ENCODE peak calls at places on chromosomes 12 and 14, in six cellular contexts. G is spleen, B is HCT116, C is GM23338, W is SK-N-SH, M is K562. D is an unnamed sample.

GRCh38 chr12:106601031-106601430 is 18.2 kb downstream of the RFX4 start:
- DNase-seq in M (peak; percentile 43), B (no peak), C (peak; percentile 79), G (no peak), W (no peak), D (no peak)

GRCh38 chr12:50642755-50643154 is 121.1 kb upstream of the ATF1 start:
- DNase-seq in W (no peak), C (peak; percentile 20), G (no peak), B (no peak), M (no peak), D (no peak)

GRCh38 chr12:31797230-31797872 is 68.5 kb upstream of the AMN1 start:
- DNase-seq in M (no peak), C (no peak), G (no peak), W (no peak), B (no peak), D (no peak)

GRCh38 chr12:93325855-93326254 is 51.9 kb upstream of the NUDT4 start:
- DNase-seq in G (no peak), M (no peak), C (no peak), B (no peak), W (no peak), D (no peak)

GRCh38 chr12:47912575-47912974 is 7.8 kb upstream of the VDR start:
- DNase-seq in C (no peak), B (no peak), M (no peak), G (no peak), W (no peak), D (no peak)

GRCh38 chr12:57844725-57845477 is 1.6 kb downstream of the CTDSP2 start:
- DNase-seq in M (peak; percentile 55), C (peak; percentile 82), G (peak; percentile 85), W (peak; percentile 60), B (peak; percentile 23), D (peak; percentile 92)

GRCh38 chr12:111304642-111305071 is 64.2 kb downstream of the PHETA1 start:
- DNase-seq in C (peak; percentile 71), G (no peak), B (peak; percentile 52), M (peak; percentile 71), W (no peak), D (no peak)

GRCh38 chr12:77120156-77120555 is 54.8 kb upstream of the E2F7 start:
- DNase-seq in B (peak; percentile 24), M (no peak), W (no peak), G (no peak), C (no peak), D (no peak)

GRCh38 chr12:321606-322326 is 59.1 kb upstream of the SLC6A13 start:
- DNase-seq in W (no peak), M (no peak), G (no peak), C (no peak), B (peak; percentile 3), D (no peak)

GRCh38 chr14:64673748-64674147 is 30.5 kb upstream of the PLEKHG3 start:
- DNase-seq in G (peak; percentile 86), W (no peak), M (no peak), C (no peak), B (no peak), D (no peak)

GRCh38 chr12:71201136-71201679 is 43.4 kb upstream of the TSPAN8 start:
- DNase-seq in C (no peak), G (no peak), B (no peak), W (no peak), M (no peak), D (no peak)

GRCh38 chr14:104132981-104133380 is 5.4 kb upstream of the KIF26A start:
- DNase-seq in W (peak; percentile 14), G (peak; percentile 53), B (no peak), C (peak; percentile 73), M (no peak), D (peak; percentile 41)

GRCh38 chr14:68685419-68686211 is 107.3 kb downstream of the ZFP36L1 start:
- DNase-seq in G (peak; percentile 91), B (peak; percentile 86), M (no peak), C (no peak), W (no peak), D (peak; percentile 63)

GRCh38 chr14:97538749-97539388 is 741.7 kb downstream of the VRK1 start:
- DNase-seq in W (no peak), B (no peak), C (no peak), M (no peak), G (no peak), D (no peak)

GRCh38 chr14:75441731-75442130 is 13.9 kb downstream of the JDP2 start:
- DNase-seq in C (no peak), W (no peak), M (no peak), B (no peak), G (no peak), D (peak; percentile 37)

GRCh38 chr12:108568653-108569154 is 6.3 kb downstream of the ISCU start:
- DNase-seq in M (no peak), B (no peak), C (no peak), G (peak; percentile 86), W (no peak), D (no peak)

GRCh38 chr12:108567974-108568652 is 5.7 kb downstream of the ISCU start:
- DNase-seq in C (no peak), M (no peak), W (no peak), B (no peak), G (no peak), D (no peak)

GRCh38 chr12:108566452-108566851 is 4.1 kb downstream of the ISCU start:
- DNase-seq in B (no peak), W (no peak), C (no peak), G (no peak), M (no peak), D (no peak)

GRCh38 chr12:108565976-108566375 is 3.6 kb downstream of the ISCU start:
- DNase-seq in G (peak; percentile 87), W (peak; percentile 63), C (no peak), B (peak; percentile 80), M (no peak), D (peak; percentile 89)

DNA sequence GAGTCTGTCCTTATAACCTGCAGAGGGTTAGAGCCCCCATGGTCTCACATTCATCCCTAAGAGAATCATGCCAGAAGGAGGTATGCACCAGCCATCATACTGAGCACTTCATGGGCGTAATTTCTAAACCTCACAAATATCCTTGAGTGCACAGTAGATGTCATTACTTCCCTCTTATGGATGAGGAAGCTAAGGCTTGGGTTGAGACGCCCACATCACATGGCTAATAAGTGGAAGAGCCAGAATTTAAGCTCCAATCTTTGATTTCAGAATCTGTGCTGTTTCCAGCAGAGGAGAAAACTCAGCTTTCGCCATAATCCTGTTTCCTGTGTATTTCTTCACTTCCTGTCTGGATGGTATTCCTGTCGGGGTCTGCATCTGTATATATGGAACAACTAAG is 5.0 kb downstream of the ISCU start:
- DNase-seq in M (no peak), W (no peak), G (no peak), C (no peak), B (no peak), D (no peak)
- TF ChIP-seq POLR2AphosphoS5 in M (no peak), W (no peak), G (no peak), C (no peak), B (no peak), D (no peak)

DNA sequence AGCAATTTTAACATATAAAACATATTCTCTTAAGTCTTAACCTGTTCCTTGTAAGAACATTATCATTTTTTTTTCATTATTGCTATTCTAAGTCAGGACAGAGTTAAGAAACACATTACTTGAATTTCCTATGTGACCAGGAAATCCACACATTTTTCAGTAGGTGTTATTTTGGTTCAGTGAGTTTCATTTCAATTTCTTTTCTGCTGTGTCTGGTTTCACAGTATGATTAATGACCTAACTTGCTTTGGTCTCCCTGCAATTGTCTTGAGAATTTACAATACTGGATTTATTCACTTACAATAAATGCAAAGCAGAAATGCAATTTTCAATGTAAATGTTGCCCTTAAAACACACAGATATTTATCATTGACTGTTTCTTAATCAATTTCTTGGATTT is 396.9 kb upstream of the TMTC1 start:
- DNase-seq in C (no peak), W (no peak), M (no peak), G (no peak), B (no peak), D (no peak)
- TF ChIP-seq POLR2AphosphoS5 in C (no peak), W (no peak), M (no peak), G (no peak), B (no peak), D (no peak)

GRCh38 chr12:75480469-75480949 is at the start of gene GLIPR1:
- DNase-seq in M (peak; percentile 13), G (peak; percentile 90), C (no peak), W (peak; percentile 2), B (no peak), D (peak; percentile 92)
- TF ChIP-seq POLR2AphosphoS5 in M (no peak), G (peak; percentile 55), C (no peak), W (peak; percentile 91), B (no peak), D (peak; percentile 88)

GRCh38 chr14:56120091-56120632 is 2.0 kb downstream of the PELI2 start:
- DNase-seq in G (no peak), M (no peak), C (no peak), W (peak; percentile 15), B (no peak), D (peak; percentile 59)
- TF ChIP-seq POLR2AphosphoS5 in G (no peak), M (no peak), C (no peak), W (no peak), B (no peak), D (no peak)

D was measured in sigmoid colon.